ENCODE peak calls at places on chromosomes 13 and 19, in eight cellular contexts. One of them, this sample, is unnamed.

GRCh38 chr19:39825093-39825463 is 8.9 kb downstream of the DYRK1B start:
- DNase-seq in dorsolateral prefrontal cortex: no peak
- DNase-seq in AG10803: no peak
- DNase-seq in hepatic stellate cell: no peak
- DNase-seq in nephron progenitor cell: no peak
- DNase-seq in M059J: no peak
- DNase-seq in CD4-positive, alpha-beta memory T cell: no peak
- DNase-seq in activated T-helper 1 cell treated with anti-CD3 and anti-CD28 coated beads, Interleukin-12 subunit alpha, Interleukin-12 subunit beta, Interleukin-2, Interleukin-4 antibody, amounts not matched to agents 30 ng/mL and 10 ng/mL and 1 ng/mL, durations not matched to agents 14 hours and 24 hours and 36 hours: no peak
- DNase-seq in this sample: no peak

GRCh38 chr13:46377554-46377953 is 9.5 kb downstream of the RUBCNL start:
- DNase-seq in dorsolateral prefrontal cortex: no peak
- DNase-seq in AG10803: no peak
- DNase-seq in hepatic stellate cell: no peak
- DNase-seq in nephron progenitor cell: no peak
- DNase-seq in M059J: no peak
- DNase-seq in CD4-positive, alpha-beta memory T cell: no peak
- DNase-seq in activated T-helper 1 cell treated with anti-CD3 and anti-CD28 coated beads, Interleukin-12 subunit alpha, Interleukin-12 subunit beta, Interleukin-2, Interleukin-4 antibody, amounts not matched to agents 30 ng/mL and 10 ng/mL and 1 ng/mL, durations not matched to agents 14 hours and 24 hours and 36 hours: no peak
- DNase-seq in this sample: no peak

GRCh38 chr13:106153876-106154275 is 381.6 kb downstream of the EFNB2 start:
- DNase-seq in dorsolateral prefrontal cortex: no peak
- DNase-seq in AG10803: no peak
- DNase-seq in hepatic stellate cell: no peak
- DNase-seq in nephron progenitor cell: no peak
- DNase-seq in M059J: no peak
- DNase-seq in CD4-positive, alpha-beta memory T cell: no peak
- DNase-seq in activated T-helper 1 cell treated with anti-CD3 and anti-CD28 coated beads, Interleukin-12 subunit alpha, Interleukin-12 subunit beta, Interleukin-2, Interleukin-4 antibody, amounts not matched to agents 30 ng/mL and 10 ng/mL and 1 ng/mL, durations not matched to agents 14 hours and 24 hours and 36 hours: no peak
- DNase-seq in this sample: no peak

GRCh38 chr19:34120846-34121639 is 51.3 kb upstream of the LSM14A start:
- DNase-seq in dorsolateral prefrontal cortex: no peak
- DNase-seq in AG10803: peak; percentile 50
- DNase-seq in hepatic stellate cell: peak; percentile 60
- DNase-seq in nephron progenitor cell: no peak
- DNase-seq in M059J: peak; percentile 47
- DNase-seq in CD4-positive, alpha-beta memory T cell: peak; percentile 48
- DNase-seq in activated T-helper 1 cell treated with anti-CD3 and anti-CD28 coated beads, Interleukin-12 subunit alpha, Interleukin-12 subunit beta, Interleukin-2, Interleukin-4 antibody, amounts not matched to agents 30 ng/mL and 10 ng/mL and 1 ng/mL, durations not matched to agents 14 hours and 24 hours and 36 hours: peak; percentile 12
- DNase-seq in this sample: no peak

GRCh38 chr13:108830916-108831315 is 201.5 kb downstream of the MYO16 start:
- DNase-seq in dorsolateral prefrontal cortex: no peak
- DNase-seq in AG10803: no peak
- DNase-seq in hepatic stellate cell: no peak
- DNase-seq in nephron progenitor cell: no peak
- DNase-seq in M059J: no peak
- DNase-seq in CD4-positive, alpha-beta memory T cell: no peak
- DNase-seq in activated T-helper 1 cell treated with anti-CD3 and anti-CD28 coated beads, Interleukin-12 subunit alpha, Interleukin-12 subunit beta, Interleukin-2, Interleukin-4 antibody, amounts not matched to agents 30 ng/mL and 10 ng/mL and 1 ng/mL, durations not matched to agents 14 hours and 24 hours and 36 hours: no peak
- DNase-seq in this sample: no peak

GRCh38 chr19:10552596-10553053 is 8.9 kb downstream of the ATG4D start:
- DNase-seq in dorsolateral prefrontal cortex: no peak
- DNase-seq in AG10803: no peak
- DNase-seq in hepatic stellate cell: peak; percentile 76
- DNase-seq in nephron progenitor cell: no peak
- DNase-seq in M059J: peak; percentile 49
- DNase-seq in CD4-positive, alpha-beta memory T cell: no peak
- DNase-seq in activated T-helper 1 cell treated with anti-CD3 and anti-CD28 coated beads, Interleukin-12 subunit alpha, Interleukin-12 subunit beta, Interleukin-2, Interleukin-4 antibody, amounts not matched to agents 30 ng/mL and 10 ng/mL and 1 ng/mL, durations not matched to agents 14 hours and 24 hours and 36 hours: no peak
- DNase-seq in this sample: no peak

GRCh38 chr13:75724742-75725504 is 88.8 kb downstream of the LMO7 start:
- DNase-seq in dorsolateral prefrontal cortex: no peak
- DNase-seq in AG10803: no peak
- DNase-seq in hepatic stellate cell: no peak
- DNase-seq in nephron progenitor cell: no peak
- DNase-seq in M059J: no peak
- DNase-seq in CD4-positive, alpha-beta memory T cell: no peak
- DNase-seq in activated T-helper 1 cell treated with anti-CD3 and anti-CD28 coated beads, Interleukin-12 subunit alpha, Interleukin-12 subunit beta, Interleukin-2, Interleukin-4 antibody, amounts not matched to agents 30 ng/mL and 10 ng/mL and 1 ng/mL, durations not matched to agents 14 hours and 24 hours and 36 hours: no peak
- DNase-seq in this sample: no peak

GRCh38 chr19:17107546-17108452 is 32.2 kb downstream of the MYO9B start:
- DNase-seq in dorsolateral prefrontal cortex: peak; percentile 72
- DNase-seq in AG10803: peak; percentile 98
- DNase-seq in hepatic stellate cell: peak; percentile 99
- DNase-seq in nephron progenitor cell: peak; percentile 18
- DNase-seq in M059J: peak; percentile 98
- DNase-seq in CD4-positive, alpha-beta memory T cell: no peak
- DNase-seq in activated T-helper 1 cell treated with anti-CD3 and anti-CD28 coated beads, Interleukin-12 subunit alpha, Interleukin-12 subunit beta, Interleukin-2, Interleukin-4 antibody, amounts not matched to agents 30 ng/mL and 10 ng/mL and 1 ng/mL, durations not matched to agents 14 hours and 24 hours and 36 hours: no peak
- DNase-seq in this sample: no peak

GRCh38 chr19:10291554-10292205 is 1.9 kb downstream of the ICAM5 start:
- DNase-seq in dorsolateral prefrontal cortex: no peak
- DNase-seq in AG10803: no peak
- DNase-seq in hepatic stellate cell: no peak
- DNase-seq in nephron progenitor cell: no peak
- DNase-seq in M059J: peak; percentile 28
- DNase-seq in CD4-positive, alpha-beta memory T cell: no peak
- DNase-seq in activated T-helper 1 cell treated with anti-CD3 and anti-CD28 coated beads, Interleukin-12 subunit alpha, Interleukin-12 subunit beta, Interleukin-2, Interleukin-4 antibody, amounts not matched to agents 30 ng/mL and 10 ng/mL and 1 ng/mL, durations not matched to agents 14 hours and 24 hours and 36 hours: no peak
- DNase-seq in this sample: no peak

GRCh38 chr19:55080915-55081772 is 5.5 kb downstream of the EPS8L1 start:
- DNase-seq in dorsolateral prefrontal cortex: no peak
- DNase-seq in AG10803: peak; percentile 36
- DNase-seq in hepatic stellate cell: peak; percentile 63
- DNase-seq in nephron progenitor cell: peak; percentile 92
- DNase-seq in M059J: peak; percentile 32
- DNase-seq in CD4-positive, alpha-beta memory T cell: peak; percentile 84
- DNase-seq in activated T-helper 1 cell treated with anti-CD3 and anti-CD28 coated beads, Interleukin-12 subunit alpha, Interleukin-12 subunit beta, Interleukin-2, Interleukin-4 antibody, amounts not matched to agents 30 ng/mL and 10 ng/mL and 1 ng/mL, durations not matched to agents 14 hours and 24 hours and 36 hours: peak; percentile 92
- DNase-seq in this sample: peak; percentile 79

GRCh38 chr19:1238373-1239303 is 833 bp upstream of the CBARP start:
- DNase-seq in dorsolateral prefrontal cortex: no peak
- DNase-seq in AG10803: no peak
- DNase-seq in hepatic stellate cell: no peak
- DNase-seq in nephron progenitor cell: no peak
- DNase-seq in M059J: no peak
- DNase-seq in CD4-positive, alpha-beta memory T cell: no peak
- DNase-seq in activated T-helper 1 cell treated with anti-CD3 and anti-CD28 coated beads, Interleukin-12 subunit alpha, Interleukin-12 subunit beta, Interleukin-2, Interleukin-4 antibody, amounts not matched to agents 30 ng/mL and 10 ng/mL and 1 ng/mL, durations not matched to agents 14 hours and 24 hours and 36 hours: no peak
- DNase-seq in this sample: no peak